ENCODE peak calls at places on chromosomes 4 and X, in six cellular contexts. K is stomach; D is heart right ventricle; Z is heart left ventricle; H is uterus; J is CD8-positive, alpha-beta T cell. T is an unnamed sample.

GRCh38 chr4:161336016-161336415 is 827.8 kb downstream of the FSTL5 start:
- DNase-seq in Z (no peak), D (no peak), K (no peak), H (no peak), J (no peak), T (no peak)

GRCh38 chr4:17851921-17852320 is 41.1 kb downstream of the NCAPG start:
- DNase-seq in K (no peak), H (no peak), Z (no peak), J (no peak), D (no peak), T (no peak)

GRCh38 chrX:119093991-119094741 is 21.4 kb downstream of the CT47C1 start:
- DNase-seq in J (no peak), D (no peak), K (no peak), H (no peak), Z (no peak), T (no peak)

GRCh38 chr4:152850377-152850776 is 70.6 kb downstream of the ARFIP1 start:
- DNase-seq in K (no peak), H (no peak), J (no peak), Z (peak), D (peak), T (peak)

GRCh38 chrX:119618439-119618838 is 12.2 kb upstream of the NKRF start:
- DNase-seq in K (no peak), J (no peak), Z (peak), D (no peak), H (no peak), T (peak)

GRCh38 chr4:150722908-150723362 is 141.0 kb downstream of the MAB21L2 start:
- DNase-seq in Z (peak), H (peak), J (no peak), D (peak), K (peak), T (peak)

GRCh38 chr4:39636786-39637185 is 1.9 kb downstream of the SMIM14 start:
- DNase-seq in Z (no peak), K (no peak), J (no peak), H (no peak), D (peak), T (no peak)

GRCh38 chrX:110070970-110071369 is 68.1 kb downstream of the TMEM164 start:
- DNase-seq in H (no peak), J (no peak), Z (no peak), K (no peak), D (no peak), T (no peak)

GRCh38 chr4:1238676-1239000 is 10.3 kb downstream of the CTBP1 start:
- DNase-seq in K (no peak), D (no peak), Z (no peak), J (no peak), H (no peak), T (no peak)

GRCh38 chr4:61200195-61200990 is at the start of gene ADGRL3:
- DNase-seq in J (no peak), D (peak), Z (peak), H (peak), K (no peak), T (peak)

GRCh38 chr4:168569909-168570276 is 73.0 kb downstream of the PALLD start:
- DNase-seq in Z (no peak), D (no peak), H (no peak), K (no peak), J (no peak), T (no peak)

GRCh38 chr4:30720021-30720655 is at the start of gene PCDH7:
- DNase-seq in J (no peak), D (peak), Z (peak), K (peak), H (peak), T (peak)

GRCh38 chrX:100447563-100448397 is 37.7 kb upstream of the PCDH19 start:
- DNase-seq in H (peak), K (no peak), Z (peak), D (peak), J (no peak), T (peak)

GRCh38 chr4:36332023-36332781 is 50.8 kb downstream of the DTHD1 start:
- DNase-seq in D (no peak), K (no peak), J (no peak), H (no peak), Z (no peak), T (no peak)

GRCh38 chr4:77349796-77350195 is 192.8 kb downstream of the CCNG2 start:
- DNase-seq in K (no peak), J (no peak), H (no peak), Z (no peak), D (no peak), T (no peak)
- H3K4me3 ChIP-seq in K (no peak), J (no peak), H (no peak), Z (no peak), D (no peak), T (no peak)

GRCh38 chrX:151517421-151517820 is 46.1 kb upstream of the PASD1 start:
- DNase-seq in D (no peak), J (no peak), H (no peak), Z (no peak), K (no peak), T (no peak)
- TF ChIP-seq CTCF in D (no peak), J (no peak), H (no peak), Z (no peak), K (no peak), T (no peak)

DNA sequence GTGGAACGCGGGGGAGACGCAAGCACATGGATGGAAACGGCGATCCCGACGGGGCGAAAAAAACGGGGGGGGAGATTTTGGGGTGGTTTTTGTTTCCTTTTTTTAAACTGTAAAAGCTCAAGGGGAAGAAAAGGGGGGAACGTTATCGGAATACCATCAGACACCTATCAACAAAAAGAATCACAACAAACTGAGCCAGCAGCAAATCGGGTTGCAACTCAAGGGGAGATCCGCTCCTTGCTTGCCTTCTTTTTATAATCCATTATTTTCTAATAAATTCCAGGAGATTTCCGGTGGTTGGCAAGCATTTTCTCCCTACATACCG is 603 bp downstream of the MAML3 start:
- DNase-seq in J (no peak), H (no peak), K (no peak), Z (no peak), D (no peak), T (no peak)
- H3K27ac ChIP-seq in J (peak), H (peak), K (peak), Z (peak), D (peak), T (peak)

GRCh38 chr4:15704145-15704544 is 1.3 kb downstream of the BST1 start:
- DNase-seq in Z (no peak), J (no peak), D (no peak), H (no peak), K (no peak), T (no peak)

GRCh38 chr4:15706646-15707362 is 3.9 kb downstream of the BST1 start:
- DNase-seq in D (no peak), K (no peak), Z (no peak), J (no peak), H (no peak), T (no peak)

GRCh38 chr4:15703439-15703838 is 574 bp downstream of the BST1 start:
- DNase-seq in K (no peak), D (no peak), Z (no peak), J (no peak), H (no peak), T (no peak)

GRCh38 chr4:15707363-15707715 is 4.5 kb downstream of the BST1 start:
- DNase-seq in H (no peak), J (no peak), Z (no peak), K (no peak), D (no peak), T (no peak)

DNA sequence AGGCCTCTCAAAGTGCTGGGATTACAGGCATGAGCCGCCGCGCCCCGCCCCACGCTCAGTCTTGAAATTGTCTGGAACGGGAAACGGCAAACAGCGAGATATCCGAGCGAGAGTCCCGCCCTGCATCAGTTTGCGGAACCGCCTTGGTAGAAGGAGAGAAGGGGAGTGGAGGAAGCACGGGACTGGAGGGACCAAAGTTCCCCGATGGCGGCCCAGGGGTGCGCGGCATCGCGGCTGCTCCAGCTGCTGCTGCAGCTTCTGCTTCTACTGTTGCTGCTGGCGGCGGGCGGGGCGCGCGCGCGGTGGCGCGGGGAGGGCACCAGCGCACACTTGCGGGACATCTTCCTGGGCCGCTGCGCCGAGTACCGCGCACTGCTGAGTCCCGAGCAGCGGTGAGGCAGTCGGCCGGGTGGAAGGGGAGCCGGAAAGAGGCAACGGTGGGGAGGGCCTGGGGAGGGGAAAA is at the start of gene BST1:
- DNase-seq in J (peak), K (peak), D (peak), Z (peak), H (peak), T (peak)
- H3K4me3 ChIP-seq in J (peak), K (peak), D (peak), Z (peak), H (peak), T (peak)

T was measured in adrenal gland.